ENCODE peak calls at places on chromosomes 13 and 19, in five cellular contexts. M, Y, T, N and K are unnamed samples.

GRCh38 chr13:51585234-51585672 is 991 bp downstream of the WDFY2 start:
- DNase-seq in T (no peak), M (no peak), Y (peak; percentile 24), N (peak; percentile 44), K (no peak)

GRCh38 chr19:30719189-30719990 is 347.2 kb downstream of the ZNF536 start:
- DNase-seq in Y (no peak), T (no peak), M (no peak), N (peak; percentile 5), K (peak; percentile 53)

GRCh38 chr19:45137179-45137761 is 23.5 kb downstream of the NKPD1 start:
- DNase-seq in N (no peak), Y (no peak), M (no peak), T (no peak), K (no peak)

GRCh38 chr13:29359181-29359580 is 236.3 kb downstream of the SLC7A1 start:
- DNase-seq in N (no peak), M (no peak), Y (no peak), T (no peak), K (no peak)

GRCh38 chr13:27919934-27920676 is at the start of gene PDX1:
- DNase-seq in M (peak; percentile 48), N (no peak), Y (no peak), T (no peak), K (peak; percentile 71)

GRCh38 chr13:105996391-105997028 is 539.0 kb downstream of the EFNB2 start:
- DNase-seq in Y (no peak), M (no peak), T (no peak), N (no peak), K (no peak)

GRCh38 chr13:33524086-33524485 is 238.5 kb upstream of the STARD13 start:
- DNase-seq in Y (peak; percentile 92), N (peak; percentile 41), T (no peak), M (no peak), K (no peak)

GRCh38 chr19:18743281-18743825 is 47.8 kb downstream of the COMP start:
- DNase-seq in M (no peak), Y (peak; percentile 76), N (peak; percentile 81), T (no peak), K (no peak)

GRCh38 chr13:37058801-37059135 is 720 bp downstream of the SUPT20H start:
- DNase-seq in M (no peak), T (no peak), Y (no peak), N (no peak), K (no peak)

GRCh38 chr19:19642506-19643157 is 825 bp downstream of the GMIP start:
- DNase-seq in N (peak; percentile 38), Y (no peak), M (no peak), T (no peak), K (peak; percentile 44)

GRCh38 chr13:41313117-41313516 is 2.0 kb downstream of the NAA16 start:
- DNase-seq in T (no peak), N (no peak), M (no peak), Y (no peak), K (peak; percentile 18)
- H3K4me3 ChIP-seq in T (peak overlapping the region; percentile 86), N (peak overlapping the region; percentile 94), M (no peak overlapping the region), Y (peak overlapping the region; percentile 23), K (no peak overlapping the region)

DNA sequence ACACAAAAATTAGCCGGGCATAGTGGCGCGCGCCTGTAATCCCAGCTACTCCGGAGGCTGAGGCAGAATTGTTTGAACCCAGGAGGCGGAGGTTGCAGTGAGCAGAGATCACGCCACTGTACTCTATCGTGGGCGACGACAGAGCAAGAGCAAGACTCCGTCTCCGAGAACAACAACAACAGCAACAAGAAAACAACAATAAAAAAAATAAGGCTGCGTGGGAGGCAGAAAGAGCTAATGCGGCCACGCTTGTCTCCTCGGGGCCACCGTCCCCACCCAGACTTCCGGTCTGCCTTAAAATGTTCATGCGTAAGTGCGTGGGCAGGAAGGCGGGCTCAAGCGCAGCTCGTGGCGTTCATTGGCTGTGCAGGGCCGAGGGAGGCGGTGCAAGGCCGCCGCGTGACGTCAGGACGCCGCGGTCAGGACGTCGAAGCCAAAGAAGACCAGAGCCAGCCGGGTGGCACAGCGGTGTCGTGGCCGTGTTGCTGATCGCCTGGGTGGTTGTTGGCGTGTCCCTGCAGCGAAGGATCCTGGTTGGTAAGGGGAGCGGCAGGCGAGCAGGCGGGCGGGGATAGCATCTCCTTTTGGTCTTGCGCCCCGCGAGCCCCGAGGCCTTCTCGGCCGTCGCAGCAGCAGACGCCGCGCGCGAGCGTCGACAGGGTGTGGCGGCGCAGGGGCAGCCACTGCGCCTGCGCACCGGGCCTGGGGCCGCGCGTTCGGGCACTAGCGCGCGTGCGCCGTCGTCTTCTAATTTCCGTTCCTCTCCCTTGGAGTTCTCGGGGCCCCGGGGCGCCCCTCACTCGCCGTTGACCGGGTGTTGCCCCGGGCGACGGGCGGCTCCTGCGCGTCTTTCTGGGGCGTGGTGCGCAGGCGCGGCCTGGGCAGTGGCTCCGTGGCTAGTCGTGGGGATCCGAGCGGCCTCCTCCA is at the start of gene LENG8:
- DNase-seq in Y (peak; percentile 99), N (peak; percentile 98), M (peak; percentile 96), T (no peak), K (peak; percentile 97)
- H2AK5ac ChIP-seq in Y (peak within 1 kb of the TSS; percentile 100), N (peak within 1 kb of the TSS; percentile 58), M (peak within 1 kb of the TSS; percentile 73), T (no peak within 1 kb of the TSS), K (no peak within 1 kb of the TSS)

DNA sequence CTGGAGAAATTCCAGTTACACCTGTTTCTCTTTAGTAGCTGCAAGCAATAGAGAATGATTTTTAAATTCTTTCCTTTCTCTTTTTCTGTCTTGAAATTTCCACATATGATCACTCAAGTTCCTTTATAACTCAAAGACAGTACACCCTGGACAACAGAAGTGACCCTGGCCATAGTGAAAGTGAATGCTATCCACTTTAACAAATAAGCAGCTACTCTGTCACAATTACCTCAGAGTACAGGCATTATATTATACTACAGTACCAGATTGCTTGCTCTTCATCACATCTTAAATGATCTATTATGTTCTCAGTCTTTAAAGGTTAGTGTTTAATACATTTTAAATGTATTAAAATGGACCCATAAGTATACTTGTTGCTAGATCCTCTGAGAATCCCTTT is 136.2 kb downstream of the KLF12 start:
- DNase-seq in N (peak; percentile 5), M (no peak), Y (no peak), T (no peak), K (no peak)
- H3K4me3 ChIP-seq in N (no peak overlapping the region), M (no peak overlapping the region), Y (no peak overlapping the region), T (no peak overlapping the region), K (no peak overlapping the region)

GRCh38 chr19:5128932-5129389 is 160.0 kb downstream of the KDM4B start:
- DNase-seq in T (no peak), M (no peak), N (peak; percentile 50), Y (no peak), K (no peak)

GRCh38 chr19:5127710-5128109 is 158.8 kb downstream of the KDM4B start:
- DNase-seq in N (no peak), M (no peak), Y (no peak), T (no peak), K (no peak)

GRCh38 chr19:5129691-5130090 is 160.8 kb downstream of the KDM4B start:
- DNase-seq in N (no peak), Y (no peak), T (no peak), M (no peak), K (no peak)

GRCh38 chr19:5126498-5127223 is 157.7 kb downstream of the KDM4B start:
- DNase-seq in M (no peak), N (no peak), T (no peak), Y (no peak), K (no peak)

GRCh38 chr19:5128251-5128931 is 159.5 kb downstream of the KDM4B start:
- DNase-seq in Y (peak; percentile 75), T (no peak), M (no peak), N (peak; percentile 88), K (peak; percentile 87)
- H2AK5ac ChIP-seq in Y (peak overlapping the region; percentile 10), T (peak overlapping the region; percentile 26), M (peak overlapping the region; percentile 97), N (no peak overlapping the region), K (no peak overlapping the region)

GRCh38 chr19:51119089-51119488 is 5.6 kb upstream of the SIGLEC9 start:
- DNase-seq in T (no peak), Y (no peak), N (no peak), M (no peak), K (peak; percentile 40)
- H3K4me3 ChIP-seq in T (no peak overlapping the region), Y (no peak overlapping the region), N (no peak overlapping the region), M (no peak overlapping the region), K (no peak overlapping the region)

GRCh38 chr19:1592755-1593628 is at the start of gene MBD3:
- DNase-seq in N (peak; percentile 92), T (peak; percentile 88), Y (peak; percentile 93), M (peak; percentile 95), K (peak; percentile 94)
- H2AK5ac ChIP-seq in N (peak within 1 kb of the TSS; percentile 76), T (peak within 1 kb of the TSS; percentile 82), Y (peak within 1 kb of the TSS; percentile 96), M (peak within 1 kb of the TSS; percentile 100), K (peak within 1 kb of the TSS; percentile 1)

GRCh38 chr13:113820813-113821651 is 42.8 kb downstream of the GAS6 start:
- DNase-seq in T (no peak), Y (peak; percentile 99), N (peak; percentile 99), M (no peak), K (no peak)
- H3K4me3 ChIP-seq in T (no peak overlapping the region), Y (no peak overlapping the region), N (peak overlapping the region; percentile 41), M (no peak overlapping the region), K (no peak overlapping the region)

GRCh38 chr19:10226376-10227214 is 4.5 kb downstream of the S1PR2 start:
- DNase-seq in M (no peak), T (no peak), N (peak; percentile 25), Y (peak; percentile 95), K (no peak)
- H2AK5ac ChIP-seq in M (no peak overlapping the region), T (peak overlapping the region; percentile 82), N (no peak overlapping the region), Y (peak overlapping the region; percentile 98), K (no peak overlapping the region)

GRCh38 chr19:711224-711623 is 2.5 kb downstream of the PALM start:
- DNase-seq in Y (no peak), N (no peak), M (no peak), T (no peak), K (peak; percentile 45)

GRCh38 chr19:709196-709964 is 645 bp downstream of the PALM start:
- DNase-seq in N (no peak), T (no peak), Y (no peak), M (no peak), K (no peak)

GRCh38 chr19:710767-711166 is 2.0 kb downstream of the PALM start:
- DNase-seq in N (no peak), M (no peak), Y (no peak), T (no peak), K (no peak)

GRCh38 chr19:709965-710714 is 1.4 kb downstream of the PALM start:
- DNase-seq in N (no peak), Y (no peak), M (no peak), T (no peak), K (no peak)

DNA sequence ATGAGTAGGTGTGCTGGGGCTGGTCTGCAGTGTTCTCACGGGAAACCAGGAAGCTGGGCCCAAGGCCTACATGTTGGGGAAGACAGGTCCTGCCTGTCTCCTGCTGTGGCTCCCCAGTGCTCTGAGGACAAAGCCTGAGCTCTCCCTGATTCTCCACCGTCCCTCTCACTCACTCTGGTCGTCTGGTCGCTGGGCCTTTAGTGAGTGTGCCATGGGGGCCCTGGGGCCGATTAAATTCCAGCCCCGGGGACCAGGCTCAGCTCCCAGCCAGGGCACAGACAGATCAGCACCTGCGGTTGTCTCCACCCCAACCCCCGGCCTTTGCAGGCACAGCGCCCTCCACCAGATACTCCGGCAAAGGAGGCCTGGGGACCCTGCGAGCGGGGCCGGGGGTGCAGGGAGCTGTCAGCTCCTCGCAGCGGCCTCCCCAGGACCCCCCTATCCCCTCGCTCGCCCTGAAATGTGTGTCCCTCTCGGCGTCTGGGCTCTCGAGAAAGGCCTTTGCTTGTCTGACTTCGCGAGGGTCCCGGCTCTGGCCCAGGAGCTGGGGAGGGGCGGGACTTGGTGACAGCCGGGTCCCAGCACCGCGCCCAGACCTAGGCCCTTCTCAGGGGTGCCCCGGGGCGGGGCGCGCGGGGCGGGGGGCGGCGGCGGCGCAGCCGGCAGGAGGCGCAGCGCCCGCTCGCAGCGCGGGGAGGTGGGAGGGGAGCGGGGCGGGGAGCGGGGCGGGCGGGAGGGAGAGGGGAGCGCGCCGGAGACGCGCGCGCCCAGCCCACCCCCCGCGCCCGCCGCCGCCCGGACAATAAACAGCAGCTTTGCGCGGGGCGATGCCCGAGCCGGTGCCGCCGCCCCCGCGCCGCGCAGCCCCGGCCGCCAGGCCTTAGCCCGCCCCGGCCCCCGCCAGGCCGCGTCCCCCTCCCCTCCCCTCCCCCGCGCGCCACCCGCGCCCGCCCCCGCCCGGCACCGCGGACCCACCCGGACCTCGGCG is at the start of gene PALM:
- DNase-seq in T (no peak), M (peak; percentile 56), N (no peak), Y (no peak), K (peak; percentile 34)
- H3K4me3 ChIP-seq in T (peak within 1 kb of the TSS; percentile 77), M (peak within 1 kb of the TSS; percentile 92), N (peak within 1 kb of the TSS; percentile 80), Y (peak within 1 kb of the TSS; percentile 95), K (peak within 1 kb of the TSS; percentile 33)